ENCODE peak calls at places on chromosomes 16 and 17, in ten cellular contexts. Z is spleen, G is K562, Q is breast epithelium, J is upper lobe of left lung, S is H1, M is sigmoid colon, R is suprapubic skin, T is endothelial cell of umbilical vein, E is transverse colon. H is an unnamed sample.

GRCh38 chr16:3950343-3951193 is 70.1 kb upstream of the CREBBP start:
- DNase-seq in E (peak), R (peak), Z (no peak), Q (peak), T (peak), J (peak), G (no peak), M (peak), S (no peak), H (peak)

GRCh38 chr17:49850772-49851386 is 3.0 kb upstream of the TAC4 start:
- DNase-seq in J (no peak), R (no peak), Z (peak), T (peak), Q (no peak), G (no peak), E (no peak), M (no peak), S (peak), H (no peak)

GRCh38 chr16:66899945-66900688 is 18.6 kb downstream of the CDH16 start:
- DNase-seq in E (peak), R (no peak), S (no peak), Z (no peak), M (peak), J (peak), G (peak), T (peak), Q (peak), H (peak)

GRCh38 chr17:40481106-40481505 is 20.3 kb downstream of the TNS4 start:
- DNase-seq in T (no peak), J (no peak), R (no peak), Z (no peak), E (no peak), Q (no peak), S (no peak), M (no peak), G (no peak), H (no peak)

GRCh38 chr16:75280331-75280804 is 28.9 kb upstream of the BCAR1 start:
- DNase-seq in E (no peak), T (no peak), G (no peak), R (no peak), M (no peak), S (no peak), Q (no peak), Z (no peak), J (no peak), H (no peak)

GRCh38 chr16:4261557-4262172 is 11.2 kb downstream of the TFAP4 start:
- DNase-seq in E (peak), Z (no peak), S (peak), Q (no peak), R (no peak), T (peak), M (no peak), G (peak), J (no peak), H (no peak)

GRCh38 chr16:11145173-11145820 is 110.7 kb downstream of the SOCS1 start:
- DNase-seq in S (no peak), Z (no peak), G (no peak), M (no peak), R (no peak), J (no peak), E (no peak), Q (no peak), T (no peak), H (no peak)

GRCh38 chr17:77365584-77366186 is 224.9 kb downstream of the SEC14L1 start:
- DNase-seq in Z (peak), Q (peak), E (peak), T (peak), S (no peak), R (peak), M (peak), J (peak), G (no peak), H (peak)

GRCh38 chr17:3002538-3003301 is 60.7 kb downstream of the OR1D5 start:
- DNase-seq in M (peak), Q (no peak), S (no peak), R (no peak), J (peak), Z (peak), G (no peak), E (peak), T (no peak), H (peak)

GRCh38 chr17:54944796-54945195 is 23.7 kb downstream of the COX11 start:
- DNase-seq in M (no peak), Q (no peak), R (no peak), J (no peak), T (no peak), Z (no peak), G (peak), S (no peak), E (no peak), H (no peak)

GRCh38 chr16:50293041-50293783 is 26.9 kb downstream of the ADCY7 start:
- DNase-seq in T (no peak), E (no peak), R (no peak), S (no peak), G (no peak), M (no peak), Q (no peak), J (no peak), Z (no peak), H (no peak)

GRCh38 chr16:72886366-72886974 is 161.5 kb downstream of the ZFHX3 start:
- DNase-seq in R (no peak), E (no peak), G (no peak), T (no peak), Q (no peak), J (no peak), M (no peak), Z (no peak), S (no peak), H (no peak)

GRCh38 chr17:74326506-74326905 is 480 bp downstream of the KIF19 start:
- DNase-seq in S (no peak), R (no peak), J (no peak), G (no peak), Q (no peak), T (no peak), E (no peak), Z (no peak), M (no peak), H (no peak)

GRCh38 chr16:53950677-53951076 is 246.7 kb downstream of the FTO start:
- DNase-seq in M (no peak), R (no peak), E (no peak), S (no peak), Z (no peak), J (peak), G (no peak), Q (no peak), T (no peak), H (no peak)

GRCh38 chr17:78716814-78717393 is 65.2 kb downstream of the CYTH1 start:
- DNase-seq in J (peak), G (no peak), T (peak), Q (peak), R (peak), M (peak), S (peak), E (peak), Z (peak), H (peak)

GRCh38 chr16:65757064-65757463 is 609.4 kb upstream of the CDH5 start:
- DNase-seq in R (no peak), T (no peak), Z (no peak), J (no peak), S (no peak), M (no peak), E (no peak), Q (no peak), G (no peak), H (no peak)

GRCh38 chr16:65751622-65752598 is 614.6 kb upstream of the CDH5 start:
- DNase-seq in G (no peak), M (no peak), R (no peak), Z (no peak), E (no peak), J (no peak), T (no peak), Q (no peak), S (no peak), H (no peak)

GRCh38 chr16:65754799-65755691 is 611.4 kb upstream of the CDH5 start:
- DNase-seq in E (peak), M (peak), J (no peak), Z (no peak), G (no peak), T (no peak), S (no peak), R (no peak), Q (no peak), H (no peak)

GRCh38 chr16:65758620-65759019 is 607.9 kb upstream of the CDH5 start:
- DNase-seq in E (no peak), Q (no peak), R (no peak), G (no peak), J (no peak), Z (no peak), T (no peak), M (no peak), S (no peak), H (no peak)

DNA sequence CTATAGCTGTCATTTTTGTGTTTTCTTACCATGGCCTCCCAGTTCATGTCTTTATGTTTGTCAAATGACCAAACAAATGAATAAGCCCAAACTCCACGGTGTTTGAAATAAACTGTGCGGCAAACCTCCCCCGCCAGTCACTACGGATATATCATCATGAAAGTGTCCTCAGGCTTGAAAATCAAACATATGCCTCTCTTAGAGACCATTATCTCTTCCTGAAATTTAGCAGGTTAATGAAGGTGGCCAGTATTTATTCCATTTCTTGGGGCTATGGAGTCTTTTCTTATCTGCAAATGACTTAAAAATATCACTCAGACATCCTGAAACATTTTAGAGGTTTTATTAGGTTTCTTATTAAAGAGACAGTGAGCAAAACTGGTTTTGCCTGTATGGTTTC is 610.3 kb upstream of the CDH5 start:
- DNase-seq in S (no peak), R (no peak), E (no peak), G (no peak), Q (no peak), Z (no peak), T (no peak), M (no peak), J (no peak), H (no peak)
- H3K27ac ChIP-seq in S (no peak), R (no peak), E (no peak), G (no peak), Q (no peak), Z (no peak), T (no peak), M (no peak), J (no peak), H (no peak)

GRCh38 chr17:63365366-63366237 is 80.5 kb downstream of the CYB561 start:
- DNase-seq in Z (no peak), E (no peak), G (no peak), J (no peak), M (no peak), R (no peak), T (no peak), Q (no peak), S (no peak), H (no peak)
- TF ChIP-seq POLR2A in Z (no peak), E (no peak), G (no peak), J (no peak), M (no peak), R (no peak), T (no peak), Q (no peak), S (no peak), H (no peak)

GRCh38 chr16:29815032-29815721 is 775 bp upstream of the PAGR1 start:
- DNase-seq in Q (no peak), R (peak), M (peak), G (no peak), T (no peak), J (no peak), Z (peak), E (no peak), S (peak), H (no peak)

GRCh38 chr16:29814592-29814991 is 1.4 kb upstream of the PAGR1 start:
- DNase-seq in Z (peak), E (no peak), J (no peak), G (no peak), Q (no peak), M (no peak), S (no peak), R (no peak), T (no peak), H (no peak)

GRCh38 chr16:29815793-29816693 is at the start of gene PAGR1:
- DNase-seq in Q (peak), Z (peak), S (peak), J (peak), T (peak), G (peak), E (peak), R (peak), M (peak), H (peak)

GRCh38 chr16:29818082-29818481 is 2.1 kb downstream of the PAGR1 start:
- DNase-seq in J (no peak), M (no peak), Q (no peak), Z (no peak), S (no peak), E (no peak), T (no peak), R (no peak), G (no peak), H (no peak)

DNA sequence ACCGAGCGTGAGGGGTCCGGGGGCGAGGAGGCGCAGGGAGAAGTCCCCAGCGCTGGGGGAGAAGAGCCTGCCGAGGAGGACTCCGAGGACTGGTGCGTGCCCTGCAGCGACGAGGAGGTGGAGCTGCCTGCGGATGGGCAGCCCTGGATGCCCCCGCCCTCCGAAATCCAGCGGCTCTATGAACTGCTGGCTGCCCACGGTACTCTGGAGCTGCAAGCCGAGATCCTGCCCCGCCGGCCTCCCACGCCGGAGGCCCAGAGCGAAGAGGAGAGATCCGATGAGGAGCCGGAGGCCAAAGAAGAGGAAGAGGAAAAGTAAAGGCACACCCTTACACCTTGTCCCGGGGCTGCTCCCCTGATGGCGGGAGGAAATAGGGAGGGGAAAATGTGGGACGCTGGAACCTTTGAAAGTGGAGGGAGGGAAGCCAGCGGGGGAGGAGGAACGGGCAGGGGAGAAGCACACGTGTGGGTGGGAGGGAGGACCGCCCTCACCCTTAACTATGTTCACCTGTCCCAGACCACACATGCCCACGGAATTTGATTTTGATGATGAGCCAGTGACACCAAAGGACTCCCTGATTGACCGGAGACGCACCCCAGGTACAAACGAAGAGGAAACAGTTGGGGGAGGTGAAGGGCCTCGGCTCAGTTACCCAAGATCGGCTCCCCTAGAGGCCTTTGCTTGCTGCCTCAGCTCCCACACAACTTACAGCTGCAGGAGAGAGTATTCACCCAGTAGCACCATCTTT is 916 bp downstream of the PAGR1 start:
- DNase-seq in J (peak), S (peak), R (peak), Q (no peak), M (peak), T (peak), E (peak), Z (peak), G (peak), H (peak)
- TF ChIP-seq POLR2AphosphoS5 in J (peak), S (no peak), R (no peak), Q (no peak), M (peak), T (no peak), E (peak), Z (peak), G (peak), H (no peak)

GRCh38 chr17:11997972-11998233 is 628 bp upstream of the ZNF18 start:
- DNase-seq in R (no peak), E (no peak), T (no peak), J (no peak), M (no peak), S (no peak), Z (no peak), G (no peak), Q (no peak), H (no peak)

GRCh38 chr17:11999715-12000114 is 2.4 kb upstream of the ZNF18 start:
- DNase-seq in J (peak), S (no peak), Z (no peak), E (no peak), R (no peak), G (no peak), T (no peak), Q (no peak), M (no peak), H (no peak)

GRCh38 chr17:11991461-11991860 is 5.8 kb downstream of the ZNF18 start:
- DNase-seq in R (no peak), M (no peak), Z (no peak), T (no peak), J (no peak), G (no peak), S (no peak), Q (no peak), E (no peak), H (no peak)

GRCh38 chr17:11997147-11997971 is at the start of gene ZNF18:
- DNase-seq in R (peak), G (peak), J (peak), Z (peak), T (peak), M (peak), S (peak), Q (peak), E (peak), H (peak)

GRCh38 chr17:11996722-11997146 is 541 bp downstream of the ZNF18 start:
- DNase-seq in Q (no peak), S (no peak), E (peak), M (no peak), J (peak), T (peak), Z (no peak), G (no peak), R (peak), H (peak)
- H3K27ac ChIP-seq in Q (peak), S (peak), E (peak), M (peak), J (peak), T (peak), Z (peak), G (peak), R (peak), H (peak)

DNA sequence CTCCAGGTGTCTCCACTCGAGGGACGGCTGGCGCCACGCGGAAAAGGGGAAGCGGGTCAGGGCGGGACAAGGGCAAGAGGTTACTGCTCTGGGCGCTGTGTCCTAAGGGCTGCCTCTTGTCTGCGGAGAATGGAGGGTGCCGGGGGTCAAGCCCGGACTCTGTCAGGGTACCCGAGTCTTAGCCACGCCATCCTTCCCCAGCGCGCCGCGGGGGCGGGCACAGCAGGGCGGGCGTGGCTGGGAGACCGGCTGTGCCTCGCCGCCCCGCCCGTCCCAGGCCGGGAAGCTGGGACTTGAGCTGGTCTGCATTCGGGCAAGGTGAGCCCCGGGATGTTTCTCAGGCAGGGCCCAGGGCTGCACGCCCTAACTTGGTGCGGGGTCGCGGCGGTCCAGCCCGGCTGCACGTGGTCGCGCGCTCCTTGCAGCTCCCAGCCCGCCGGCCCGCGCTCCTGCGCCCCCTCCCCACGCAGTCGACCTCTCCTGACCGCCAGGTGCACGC is 6.2 kb upstream of the ACTG1 start:
- DNase-seq in R (peak), J (peak), M (no peak), Z (peak), S (no peak), E (peak), T (no peak), G (peak), Q (no peak), H (peak)
- TF ChIP-seq POLR2A in R (no peak), J (no peak), M (no peak), Z (no peak), S (no peak), E (peak), T (peak), G (no peak), Q (no peak), H (no peak)

DNA sequence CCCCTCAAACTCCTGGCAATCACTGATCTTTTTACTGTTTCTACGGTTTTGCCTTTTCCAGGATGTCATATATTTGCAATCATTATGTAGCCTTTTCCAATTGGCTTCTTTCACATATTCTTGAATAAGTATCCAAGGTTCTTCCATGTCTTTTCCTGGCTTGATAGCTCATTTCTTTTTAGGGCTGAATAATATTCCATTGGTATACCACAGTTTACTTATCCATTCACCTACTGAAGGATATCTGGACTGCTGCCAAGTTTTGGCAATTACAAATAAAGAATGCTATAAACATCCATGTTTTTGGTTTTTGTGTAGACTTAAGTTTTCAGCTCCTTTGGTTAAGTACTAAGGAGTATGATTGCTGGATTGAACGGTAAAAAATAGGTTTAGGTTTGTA is 16.0 kb downstream of the GPATCH8 start:
- DNase-seq in M (no peak), J (no peak), Q (no peak), Z (no peak), E (no peak), T (no peak), R (no peak), G (no peak), S (no peak), H (no peak)
- TF ChIP-seq POLR2AphosphoS5 in M (no peak), J (no peak), Q (no peak), Z (no peak), E (no peak), T (no peak), R (no peak), G (no peak), S (no peak), H (no peak)

GRCh38 chr16:86151372-86151950 is 252.5 kb downstream of the IRF8 start:
- DNase-seq in Z (no peak), E (peak), G (no peak), Q (no peak), S (no peak), M (peak), J (no peak), T (no peak), R (no peak), H (no peak)
- H3K27ac ChIP-seq in Z (no peak), E (peak), G (no peak), Q (no peak), S (no peak), M (peak), J (peak), T (no peak), R (no peak), H (peak)

DNA sequence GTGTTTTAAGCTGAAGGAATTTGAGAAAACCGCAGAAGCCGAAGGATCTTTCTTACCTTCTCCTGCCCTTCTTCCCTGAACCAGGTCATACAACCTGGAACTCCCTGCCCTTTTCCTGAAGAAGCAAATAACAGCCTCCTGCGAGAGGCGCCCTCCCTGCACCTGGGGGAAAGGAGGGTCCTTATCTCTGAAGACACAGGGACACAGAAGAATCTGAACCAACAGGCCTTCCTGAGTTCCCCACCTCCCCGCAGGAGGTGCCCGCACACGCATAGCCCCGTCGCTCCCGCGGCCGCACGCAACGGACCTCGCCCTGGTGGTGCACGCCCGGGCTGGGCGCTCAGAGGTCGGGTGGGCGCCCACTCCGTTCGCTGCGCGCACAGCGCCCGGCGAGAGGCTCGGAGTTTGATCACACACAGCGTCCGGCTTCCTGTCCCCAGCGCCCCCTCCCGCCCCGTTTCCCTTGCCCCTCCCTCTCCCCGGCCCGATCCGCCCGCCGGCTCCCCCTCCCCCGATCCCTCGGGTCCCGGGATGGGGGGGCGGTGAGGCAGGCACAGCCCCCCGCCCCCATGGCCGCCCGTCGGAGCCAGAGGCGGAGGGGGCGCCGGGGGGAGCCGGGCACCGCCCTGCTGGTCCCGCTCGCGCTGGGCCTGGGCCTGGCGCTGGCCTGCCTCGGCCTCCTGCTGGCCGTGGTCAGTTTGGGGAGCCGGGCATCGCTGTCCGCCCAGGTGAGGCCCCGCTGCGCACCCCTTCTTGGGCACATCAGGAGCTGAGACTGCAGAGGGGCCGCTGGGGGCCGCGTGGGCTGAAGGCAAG is at the start of gene TNFSF12:
- DNase-seq in S (peak), G (peak), T (peak), M (peak), J (peak), Z (peak), Q (peak), E (peak), R (peak), H (peak)
- TF ChIP-seq POLR2A in S (no peak), G (no peak), T (peak), M (no peak), J (no peak), Z (no peak), Q (no peak), E (peak), R (no peak), H (no peak)